ENCODE peak calls at places on chromosomes 2 and 18, in ten cellular contexts. G is fibroblast of villous mesenchyme, F is H1, P is fibroblast of lung, V is H9, Q is GM23338, I is AG04450, O is tibial artery, C is HFFc6, W is transverse colon. E is an unnamed sample.

GRCh38 chr2:9243357-9243756 is 36.7 kb downstream of the ASAP2 start:
- DNase-seq in G (peak; percentile 77), F (no peak), P (no peak), V (no peak), Q (no peak), I (no peak), O (no peak), C (no peak), W (no peak), E (no peak)

GRCh38 chr18:10164241-10165160 is 250.7 kb downstream of the VAPA start:
- DNase-seq in G (no peak), F (no peak), P (no peak), V (no peak), Q (no peak), I (no peak), O (no peak), C (no peak), W (no peak), E (no peak)

GRCh38 chr2:112692496-112692911 is 28.3 kb upstream of the NT5DC4 start:
- DNase-seq in G (peak; percentile 97), F (peak; percentile 13), P (peak; percentile 94), V (peak; percentile 74), Q (peak; percentile 49), I (peak; percentile 87), O (no peak), C (peak; percentile 96), W (peak; percentile 80), E (no peak)

GRCh38 chr2:229150317-229150716 is 120.8 kb downstream of the PID1 start:
- DNase-seq in G (no peak), F (no peak), P (no peak), V (no peak), Q (no peak), I (no peak), O (no peak), C (no peak), W (no peak), E (no peak)

GRCh38 chr2:137969418-137969765 is 5.1 kb downstream of the HNMT start:
- DNase-seq in G (no peak), F (no peak), P (peak; percentile 98), V (no peak), Q (no peak), I (peak; percentile 61), O (no peak), C (peak; percentile 50), W (no peak), E (no peak)

GRCh38 chr18:54960197-54960596 is 936 bp upstream of the CCDC68 start:
- DNase-seq in G (no peak), F (no peak), P (no peak), V (no peak), Q (no peak), I (no peak), O (no peak), C (no peak), W (no peak), E (no peak)

GRCh38 chr2:102147935-102148334 is 5.4 kb downstream of the IL1R1 start:
- DNase-seq in G (peak; percentile 52), F (no peak), P (no peak), V (no peak), Q (no peak), I (no peak), O (no peak), C (no peak), W (no peak), E (peak; percentile 88)

GRCh38 chr2:85506768-85507181 is 32.2 kb upstream of the MAT2A start:
- DNase-seq in G (peak; percentile 77), F (no peak), P (peak; percentile 80), V (no peak), Q (no peak), I (peak; percentile 67), O (peak; percentile 38), C (peak; percentile 16), W (no peak), E (no peak)

GRCh38 chr2:120013569-120014223 is 819 bp downstream of the EPB41L5 start:
- DNase-seq in G (no peak), F (no peak), P (no peak), V (peak; percentile 71), Q (peak; percentile 80), I (no peak), O (no peak), C (no peak), W (peak; percentile 44), E (peak; percentile 48)

GRCh38 chr2:23423873-23424680 is 39.1 kb downstream of the KLHL29 start:
- DNase-seq in G (no peak), F (no peak), P (no peak), V (peak; percentile 2), Q (no peak), I (no peak), O (no peak), C (no peak), W (no peak), E (no peak)

GRCh38 chr2:9679218-9679617 is 48.4 kb upstream of the YWHAQ start:
- DNase-seq in G (no peak), F (no peak), P (no peak), V (no peak), Q (no peak), I (no peak), O (no peak), C (no peak), W (no peak), E (no peak)

GRCh38 chr2:9749546-9750223 is 93.6 kb upstream of the TAF1B start:
- DNase-seq in G (no peak), F (no peak), P (no peak), V (no peak), Q (no peak), I (no peak), O (no peak), C (no peak), W (no peak), E (no peak)

GRCh38 chr2:104836253-104836652 is 17.7 kb upstream of the POU3F3 start:
- DNase-seq in G (no peak), F (no peak), P (no peak), V (no peak), Q (no peak), I (no peak), O (no peak), C (no peak), W (no peak), E (no peak)

GRCh38 chr2:104834431-104834830 is 19.5 kb upstream of the POU3F3 start:
- DNase-seq in G (no peak), F (no peak), P (no peak), V (no peak), Q (no peak), I (no peak), O (no peak), C (no peak), W (no peak), E (no peak)

GRCh38 chr2:104840151-104840550 is 13.8 kb upstream of the POU3F3 start:
- DNase-seq in G (no peak), F (no peak), P (no peak), V (no peak), Q (no peak), I (no peak), O (no peak), C (no peak), W (no peak), E (no peak)

GRCh38 chr2:104840916-104841315 is 13.0 kb upstream of the POU3F3 start:
- DNase-seq in G (no peak), F (no peak), P (no peak), V (no peak), Q (no peak), I (no peak), O (no peak), C (no peak), W (no peak), E (no peak)

DNA sequence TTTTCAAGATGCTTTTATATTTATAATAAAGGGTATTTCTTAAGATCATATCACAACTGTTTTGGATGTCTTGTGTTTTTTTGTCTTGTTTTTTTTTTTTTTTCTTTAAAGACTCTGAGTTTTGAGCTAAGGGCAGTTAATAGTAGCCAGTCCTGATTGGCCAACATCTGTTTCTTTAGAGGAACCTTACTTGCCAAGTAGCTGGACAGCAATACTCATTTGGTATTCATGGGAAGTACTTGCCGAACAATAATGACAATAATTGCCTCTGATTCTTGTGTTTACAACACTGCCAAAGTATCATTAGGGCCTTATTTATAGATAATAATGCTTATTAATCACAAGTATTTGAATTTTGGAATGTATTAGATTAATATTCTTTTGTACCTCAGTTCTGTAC is 17.1 kb upstream of the POU3F3 start:
- DNase-seq in G (no peak), F (no peak), P (no peak), V (no peak), Q (no peak), I (no peak), O (no peak), C (no peak), W (no peak), E (no peak)
- TF ChIP-seq CTCF in G (no peak), F (no peak), P (no peak), V (no peak), Q (no peak), I (no peak), O (no peak), C (no peak), W (no peak), E (no peak)

DNA sequence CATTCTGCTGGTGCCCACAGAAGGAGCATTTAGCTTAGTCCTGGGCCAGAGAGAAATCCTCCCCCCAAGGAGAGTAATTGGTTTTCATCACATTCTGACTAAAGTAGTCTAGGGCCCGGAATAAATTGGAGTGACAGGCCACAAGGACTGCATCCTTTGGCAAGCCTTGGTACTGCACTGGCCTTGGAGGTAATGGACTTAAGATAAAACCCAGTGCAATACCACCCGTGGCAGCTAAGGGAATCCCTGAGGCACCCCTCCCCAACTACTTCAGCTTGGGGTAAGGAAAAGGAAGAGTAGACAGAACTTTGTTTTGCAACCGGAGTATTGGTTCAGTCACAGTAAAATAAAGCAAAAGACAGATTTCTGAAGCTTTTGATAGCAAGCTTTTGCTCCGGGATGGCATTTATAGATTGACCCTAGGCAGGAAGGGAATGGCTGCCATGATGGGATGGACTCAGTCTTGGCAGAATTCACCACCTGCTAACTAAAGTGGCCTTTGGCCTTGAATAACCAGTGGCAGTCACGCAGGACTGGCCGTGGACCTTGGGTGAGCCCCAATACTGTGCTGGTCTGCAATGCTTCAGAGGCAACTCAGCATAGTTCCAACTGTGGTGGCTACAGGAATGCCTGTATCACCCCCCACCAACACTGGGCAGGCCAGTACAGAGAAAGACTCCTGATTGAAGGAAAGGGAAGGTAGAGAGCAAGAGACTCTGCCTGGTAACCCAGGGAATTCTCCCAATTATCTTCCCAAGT is 14.1 kb downstream of the ORC4 start:
- DNase-seq in G (no peak), F (no peak), P (no peak), V (peak; percentile 40), Q (peak; percentile 76), I (no peak), O (no peak), C (no peak), W (no peak), E (no peak)
- TF ChIP-seq CTCF in G (no peak), F (peak; percentile 49), P (no peak), V (peak; percentile 44), Q (peak; percentile 47), I (no peak), O (no peak), C (no peak), W (no peak), E (no peak)

GRCh38 chr18:79584491-79585394 is 94.9 kb upstream of the CTDP1 start:
- DNase-seq in G (no peak), F (no peak), P (no peak), V (peak; percentile 24), Q (no peak), I (no peak), O (peak; percentile 57), C (no peak), W (peak; percentile 7), E (no peak)
- TF ChIP-seq CTCF in G (no peak), F (no peak), P (no peak), V (no peak), Q (no peak), I (no peak), O (no peak), C (no peak), W (no peak), E (no peak)

GRCh38 chr2:64014628-64015027 is 4.6 kb downstream of the VPS54 start:
- DNase-seq in G (no peak), F (no peak), P (no peak), V (no peak), Q (no peak), I (no peak), O (no peak), C (no peak), W (no peak), E (no peak)
- TF ChIP-seq CTCF in G (no peak), F (no peak), P (no peak), V (no peak), Q (no peak), I (no peak), O (no peak), C (no peak), W (no peak), E (no peak)